ENCODE peak calls at places on chromosomes 16 and 17, in five cellular contexts. One of them, this sample, is unnamed. For H3K4me1, the result is how much of the 10 kb centered on the place peaks cover.

GRCh38 chr17:59878624-59879023 is 14.1 kb downstream of the TUBD1 start:
- DNase-seq in IMR-90: no peak
- DNase-seq in HAP-1: no peak
- DNase-seq in ovary: no peak
- DNase-seq in uterus: no peak
- DNase-seq in this sample: no peak

GRCh38 chr16:74997042-74997491 is 1.8 kb upstream of the ZNRF1 start:
- DNase-seq in IMR-90: no peak
- DNase-seq in HAP-1: no peak
- DNase-seq in ovary: no peak
- DNase-seq in uterus: no peak
- DNase-seq in this sample: no peak

GRCh38 chr16:69324013-69324531 is 6.3 kb downstream of the PDF start:
- DNase-seq in IMR-90: no peak
- DNase-seq in HAP-1: peak
- DNase-seq in ovary: peak
- DNase-seq in uterus: peak
- DNase-seq in this sample: no peak

GRCh38 chr17:55463600-55463999 is 42.0 kb upstream of the MMD start:
- DNase-seq in IMR-90: no peak
- DNase-seq in HAP-1: no peak
- DNase-seq in ovary: no peak
- DNase-seq in uterus: no peak
- DNase-seq in this sample: no peak

GRCh38 chr17:79769596-79770520 is 8.1 kb upstream of the CBX2 start:
- DNase-seq in IMR-90: no peak
- DNase-seq in HAP-1: no peak
- DNase-seq in ovary: no peak
- DNase-seq in uterus: no peak
- DNase-seq in this sample: no peak

GRCh38 chr17:15464629-15465028 is 2.8 kb downstream of the CDRT4 start:
- DNase-seq in IMR-90: no peak
- DNase-seq in HAP-1: no peak
- DNase-seq in ovary: no peak
- DNase-seq in uterus: no peak
- DNase-seq in this sample: no peak

GRCh38 chr17:82844796-82845162 is 5.0 kb upstream of the ZNF750 start:
- DNase-seq in IMR-90: no peak
- DNase-seq in HAP-1: no peak
- DNase-seq in ovary: no peak
- DNase-seq in uterus: no peak
- DNase-seq in this sample: peak

GRCh38 chr17:32265192-32265895 is at the start of gene RHBDL3:
- DNase-seq in IMR-90: no peak
- DNase-seq in HAP-1: peak
- DNase-seq in ovary: peak
- DNase-seq in uterus: peak
- DNase-seq in this sample: no peak

GRCh38 chr16:64450170-64450569 is 671.7 kb downstream of the CDH11 start:
- DNase-seq in IMR-90: peak
- DNase-seq in HAP-1: no peak
- DNase-seq in ovary: no peak
- DNase-seq in uterus: no peak
- DNase-seq in this sample: no peak

GRCh38 chr16:82824408-82824807 is 197.6 kb downstream of the CDH13 start:
- DNase-seq in IMR-90: no peak
- DNase-seq in HAP-1: no peak
- DNase-seq in ovary: no peak
- DNase-seq in uterus: no peak
- DNase-seq in this sample: no peak

GRCh38 chr17:12625092-12625491 is 40.6 kb upstream of the MYOCD start:
- DNase-seq in IMR-90: no peak
- DNase-seq in HAP-1: no peak
- DNase-seq in ovary: no peak
- DNase-seq in uterus: no peak
- DNase-seq in this sample: no peak
- H3K4me3 ChIP-seq in IMR-90: no peak
- H3K4me3 ChIP-seq in HAP-1: no peak
- H3K4me3 ChIP-seq in ovary: no peak
- H3K4me3 ChIP-seq in uterus: no peak
- H3K4me3 ChIP-seq in this sample: no peak

GRCh38 chr17:38598536-38598935 is 7.2 kb downstream of the SRCIN1 start:
- DNase-seq in IMR-90: peak
- DNase-seq in HAP-1: peak
- DNase-seq in ovary: no peak
- DNase-seq in uterus: no peak
- DNase-seq in this sample: no peak
- H3K4me1 ChIP-seq in IMR-90: under half
- H3K4me1 ChIP-seq in HAP-1: under half
- H3K4me1 ChIP-seq in ovary: under half
- H3K4me1 ChIP-seq in uterus: under half
- H3K4me1 ChIP-seq in this sample: under half

GRCh38 chr16:78443300-78443604 is 343.8 kb downstream of the WWOX start:
- DNase-seq in IMR-90: no peak
- DNase-seq in HAP-1: no peak
- DNase-seq in ovary: no peak
- DNase-seq in uterus: no peak
- DNase-seq in this sample: no peak
- H3K4me3 ChIP-seq in IMR-90: no peak
- H3K4me3 ChIP-seq in HAP-1: no peak
- H3K4me3 ChIP-seq in ovary: no peak
- H3K4me3 ChIP-seq in uterus: no peak
- H3K4me3 ChIP-seq in this sample: no peak

GRCh38 chr17:40530531-40530987 is 29.1 kb upstream of the TNS4 start:
- DNase-seq in IMR-90: no peak
- DNase-seq in HAP-1: no peak
- DNase-seq in ovary: no peak
- DNase-seq in uterus: peak
- DNase-seq in this sample: peak
- H3K4me1 ChIP-seq in IMR-90: under half
- H3K4me1 ChIP-seq in HAP-1: under half
- H3K4me1 ChIP-seq in ovary: under half
- H3K4me1 ChIP-seq in uterus: under half
- H3K4me1 ChIP-seq in this sample: under half

DNA sequence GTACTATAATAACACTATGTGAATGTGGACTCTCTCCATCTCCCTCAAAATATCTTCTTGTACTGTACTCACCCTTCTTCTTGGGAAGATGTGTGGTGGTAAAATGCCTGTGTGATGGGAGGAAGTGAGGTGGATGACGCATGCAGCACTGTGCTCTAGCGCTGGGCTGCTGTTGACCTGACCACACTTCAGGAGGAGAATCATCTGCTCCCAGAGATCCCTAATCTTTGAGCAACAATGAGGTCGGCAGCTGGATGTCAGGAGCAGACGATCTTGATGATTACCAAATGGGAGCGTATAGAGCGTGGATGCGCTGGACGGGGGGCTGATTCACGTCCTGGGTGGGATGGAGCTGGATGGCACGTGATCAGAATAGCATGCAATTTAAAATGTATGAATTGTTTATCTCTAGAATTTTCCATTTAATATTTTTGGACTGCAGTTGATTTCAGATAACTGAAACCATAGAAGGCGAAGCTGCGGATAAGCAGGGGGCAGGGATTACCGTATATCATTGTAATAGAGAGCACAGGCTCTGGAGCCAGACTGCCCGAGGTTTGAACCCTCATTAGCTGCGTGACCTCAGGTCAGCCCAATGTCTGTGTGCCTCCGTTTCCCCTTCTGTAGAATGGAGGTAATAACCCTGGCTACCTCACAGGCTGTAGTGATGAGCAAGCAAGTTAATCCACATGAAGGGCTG is 23.7 kb upstream of the CYLD start:
- DNase-seq in IMR-90: peak
- DNase-seq in HAP-1: no peak
- DNase-seq in ovary: no peak
- DNase-seq in uterus: no peak
- DNase-seq in this sample: no peak
- H3K4me3 ChIP-seq in IMR-90: no peak
- H3K4me3 ChIP-seq in HAP-1: no peak
- H3K4me3 ChIP-seq in ovary: no peak
- H3K4me3 ChIP-seq in uterus: no peak
- H3K4me3 ChIP-seq in this sample: no peak

GRCh38 chr17:2034806-2035548 is 5.0 kb downstream of the DPH1 start:
- DNase-seq in IMR-90: peak
- DNase-seq in HAP-1: no peak
- DNase-seq in ovary: no peak
- DNase-seq in uterus: no peak
- DNase-seq in this sample: no peak
- H3K4me1 ChIP-seq in IMR-90: under half
- H3K4me1 ChIP-seq in HAP-1: under half
- H3K4me1 ChIP-seq in ovary: under half
- H3K4me1 ChIP-seq in uterus: under half
- H3K4me1 ChIP-seq in this sample: under half